ENCODE peak calls at places on chromosomes 5 and 9, in eight cellular contexts. W is prostate gland, I is body of pancreas, G is H7, D is heart left ventricle, T is cardiac muscle cell, L is neuronal stem cell, O is dorsolateral prefrontal cortex. H is an unnamed sample.

GRCh38 chr9:124499214-124499613 is 8.0 kb downstream of the NR5A1 start:
- DNase-seq in W (no peak), I (no peak), G (no peak), D (no peak), T (no peak), L (no peak), O (no peak), H (no peak)

GRCh38 chr9:129626079-129626943 is at the start of gene NTMT1:
- DNase-seq in W (peak; percentile 85), I (peak; percentile 86), G (peak; percentile 96), D (peak; percentile 89), T (peak; percentile 87), L (peak; percentile 81), O (peak; percentile 93), H (no peak)

GRCh38 chr5:124740991-124741583 is 5.4 kb downstream of the ZNF608 start:
- DNase-seq in W (no peak), I (no peak), G (no peak), D (no peak), T (no peak), L (no peak), O (no peak), H (no peak)

GRCh38 chr5:178428341-178429155 is 161.6 kb downstream of the COL23A1 start:
- DNase-seq in W (peak; percentile 78), I (peak; percentile 68), G (peak; percentile 72), D (peak; percentile 61), T (no peak), L (no peak), O (peak; percentile 49), H (no peak)

GRCh38 chr5:65696892-65697291 is 25.0 kb downstream of the SGTB start:
- DNase-seq in W (no peak), I (no peak), G (no peak), D (no peak), T (no peak), L (no peak), O (no peak), H (no peak)

GRCh38 chr5:103092676-103093075 is 27.3 kb downstream of the GIN1 start:
- DNase-seq in W (no peak), I (no peak), G (no peak), D (no peak), T (peak; percentile 28), L (no peak), O (no peak), H (no peak)

GRCh38 chr9:4297795-4298254 is 2.0 kb downstream of the GLIS3 start:
- DNase-seq in W (peak; percentile 49), I (peak; percentile 71), G (peak; percentile 90), D (peak; percentile 49), T (peak; percentile 94), L (peak; percentile 80), O (peak; percentile 35), H (no peak)

GRCh38 chr5:129771058-129771838 is 23.4 kb downstream of the MINAR2 start:
- DNase-seq in W (peak; percentile 46), I (peak; percentile 62), G (peak; percentile 39), D (peak; percentile 25), T (peak; percentile 72), L (peak; percentile 57), O (peak; percentile 76), H (peak; percentile 22)

GRCh38 chr9:89534464-89534863 is 36.6 kb upstream of the SEMA4D start:
- DNase-seq in W (no peak), I (no peak), G (no peak), D (no peak), T (no peak), L (no peak), O (no peak), H (no peak)

GRCh38 chr9:36625006-36625600 is 52.4 kb downstream of the MELK start:
- DNase-seq in W (no peak), I (peak; percentile 88), G (no peak), D (peak; percentile 9), T (peak; percentile 82), L (no peak), O (peak; percentile 60), H (no peak)

GRCh38 chr9:133127340-133127981 is 6.4 kb upstream of the RALGDS start:
- DNase-seq in W (peak; percentile 62), I (peak; percentile 95), G (peak; percentile 72), D (no peak), T (no peak), L (no peak), O (no peak), H (no peak)

DNA sequence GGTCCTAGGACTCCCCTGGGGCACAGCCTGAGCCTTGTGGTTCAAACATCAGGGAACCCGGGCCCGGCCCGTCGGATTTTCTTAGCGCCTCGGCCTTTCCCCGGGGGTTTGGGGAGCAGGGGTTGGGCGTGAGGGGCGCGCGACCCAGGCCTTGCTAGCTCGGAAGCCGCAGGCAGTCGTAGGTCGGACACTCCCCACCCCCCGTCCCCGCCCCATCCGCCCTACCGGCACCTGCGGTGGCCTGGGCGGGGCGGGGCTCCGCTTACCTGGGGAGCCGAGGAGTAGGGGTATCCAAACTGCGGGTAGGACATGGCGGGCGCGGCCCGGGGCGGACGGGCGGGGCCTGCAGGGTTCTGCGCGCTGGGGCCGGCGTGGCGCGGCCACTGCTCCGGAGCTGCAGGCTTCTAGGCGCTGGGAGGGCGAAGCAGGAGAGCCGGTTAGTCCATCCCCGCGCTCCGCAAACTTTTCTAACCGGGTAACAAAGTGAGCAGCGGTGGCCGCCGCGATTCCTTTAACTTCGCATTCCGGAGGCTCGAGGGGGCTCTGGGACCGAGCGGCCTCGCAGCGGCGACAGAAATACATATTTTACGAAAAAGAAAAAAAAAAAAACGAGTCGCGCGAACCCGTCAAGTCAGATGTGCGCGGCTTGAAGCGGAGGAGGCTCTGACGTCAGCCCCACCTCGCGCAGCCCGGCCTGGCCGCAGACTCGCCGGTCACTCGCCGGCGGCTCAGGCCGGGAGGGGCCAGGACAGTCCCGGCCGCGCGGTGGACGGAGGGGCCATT is at the start of gene IRX4:
- DNase-seq in W (peak; percentile 30), I (no peak), G (peak; percentile 93), D (no peak), T (peak; percentile 21), L (no peak), O (no peak), H (no peak)
- H3K4me3 ChIP-seq in W (peak within 1 kb of the TSS; percentile 40), I (peak within 1 kb of the TSS; percentile 2), G (peak within 1 kb of the TSS; percentile 45), D (peak within 1 kb of the TSS; percentile 45), T (peak within 1 kb of the TSS; percentile 92), L (peak within 1 kb of the TSS; percentile 44), O (peak within 1 kb of the TSS; percentile 13), H (no peak within 1 kb of the TSS)

DNA sequence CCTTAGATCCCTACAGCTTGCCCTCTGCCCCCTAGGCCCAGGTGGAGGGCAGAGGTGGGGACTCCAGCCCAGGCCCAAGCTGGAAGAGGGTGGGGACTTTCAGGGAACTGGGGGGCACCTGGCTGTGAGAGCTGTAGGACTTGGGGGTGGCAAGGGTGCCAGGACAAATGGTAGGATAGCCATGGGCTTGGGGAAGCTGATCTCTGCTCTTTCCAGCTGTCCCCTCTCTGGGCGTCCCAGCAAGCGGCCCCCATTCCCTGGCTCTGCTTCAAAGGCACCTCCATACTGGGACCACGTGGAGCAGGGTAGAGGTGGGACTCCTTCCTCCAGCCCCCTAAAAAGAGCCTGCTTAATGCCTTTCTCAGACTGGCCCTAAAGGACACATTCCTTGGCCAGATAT is 385 bp downstream of the LTC4S start:
- DNase-seq in W (no peak), I (no peak), G (peak; percentile 42), D (no peak), T (no peak), L (no peak), O (no peak), H (no peak)
- H3K4me3 ChIP-seq in W (no peak overlapping the region), I (no peak overlapping the region), G (no peak overlapping the region), D (peak overlapping the region; percentile 70), T (no peak overlapping the region), L (no peak overlapping the region), O (peak overlapping the region; percentile 20), H (no peak overlapping the region)

DNA sequence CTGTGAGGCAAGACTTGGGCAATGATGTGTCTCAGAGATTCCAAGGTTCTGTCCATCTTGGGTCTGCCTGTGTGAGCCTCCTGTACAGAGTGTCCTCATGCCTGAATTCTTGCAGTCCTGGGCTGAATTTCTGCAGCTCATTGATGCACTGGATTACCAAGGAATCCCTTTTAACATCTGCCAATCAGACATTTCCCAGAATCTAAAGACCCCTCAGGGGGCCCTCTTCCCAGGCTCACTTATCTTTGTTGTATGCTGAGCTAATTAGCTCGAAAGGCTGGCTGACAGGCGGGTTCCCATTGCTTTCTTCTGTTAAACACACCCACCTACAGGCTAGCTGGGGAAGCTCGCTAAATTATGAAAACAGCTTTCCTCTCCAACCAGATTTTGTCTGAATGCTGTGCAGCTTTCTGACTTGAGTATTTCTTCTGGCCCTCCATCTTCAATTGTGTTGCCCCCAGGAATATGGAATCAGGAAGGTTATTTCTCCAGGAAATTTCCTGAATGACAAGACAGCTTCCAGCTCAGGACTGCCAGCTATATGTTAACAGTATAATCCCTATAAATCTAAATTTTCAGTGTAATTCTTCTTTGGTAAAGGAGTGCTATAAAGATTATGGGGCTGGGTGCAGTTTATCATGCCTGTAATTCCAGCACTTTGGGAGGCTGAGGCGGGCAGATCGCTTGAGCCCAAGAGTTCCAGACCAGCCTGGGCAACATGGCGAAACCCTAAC is at the start of gene LIX1:
- DNase-seq in W (peak; percentile 20), I (no peak), G (peak; percentile 24), D (peak; percentile 21), T (peak; percentile 58), L (peak; percentile 93), O (peak; percentile 80), H (no peak)
- H3K4me3 ChIP-seq in W (no peak within 1 kb of the TSS), I (no peak within 1 kb of the TSS), G (no peak within 1 kb of the TSS), D (no peak within 1 kb of the TSS), T (peak within 1 kb of the TSS; percentile 59), L (peak within 1 kb of the TSS; percentile 51), O (peak within 1 kb of the TSS; percentile 49), H (no peak within 1 kb of the TSS)

DNA sequence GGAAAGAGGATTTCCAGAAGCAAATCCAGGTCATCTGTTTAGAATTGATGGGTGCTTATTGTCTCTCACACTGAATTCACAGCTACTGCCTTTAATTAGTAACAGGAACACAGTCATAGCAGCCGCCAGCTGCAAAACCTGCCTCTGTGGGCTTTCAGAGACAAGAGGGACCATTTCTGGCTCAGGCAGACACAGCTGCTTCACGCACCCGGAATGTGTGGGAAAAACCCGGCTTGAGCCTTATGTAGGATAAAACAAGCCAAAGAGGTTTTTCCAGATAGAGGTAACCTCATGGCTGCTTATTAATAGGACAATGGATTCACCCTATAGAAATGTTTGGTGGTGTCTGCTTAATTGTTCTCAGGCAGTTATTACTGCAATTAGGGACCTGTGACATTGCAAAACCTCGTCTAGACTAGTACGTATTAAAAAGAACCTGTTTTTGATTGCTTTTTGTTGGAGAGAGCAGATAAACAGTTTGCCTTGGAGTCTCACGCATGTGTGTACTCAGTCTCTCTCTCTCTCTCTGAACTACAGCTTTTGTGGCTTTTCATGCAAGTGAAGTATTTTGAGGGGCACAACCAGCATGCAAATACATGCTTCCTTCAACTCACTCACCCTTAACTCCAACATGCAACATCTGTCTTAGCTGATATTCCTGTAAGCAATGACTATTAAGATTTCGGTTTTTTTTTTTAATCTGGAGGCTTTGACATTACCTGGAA is 302.7 kb downstream of the PLK2 start:
- DNase-seq in W (no peak), I (peak; percentile 34), G (no peak), D (peak; percentile 55), T (peak; percentile 48), L (peak; percentile 23), O (peak; percentile 81), H (no peak)
- H3K4me3 ChIP-seq in W (no peak overlapping the region), I (no peak overlapping the region), G (no peak overlapping the region), D (no peak overlapping the region), T (no peak overlapping the region), L (no peak overlapping the region), O (no peak overlapping the region), H (no peak overlapping the region)